ENCODE peak calls at places on chromosome 22, in five cellular contexts. One of them, this sample, is unnamed.

GRCh38 chr22:46499798-46500174 is 37.6 kb downstream of the CELSR1 start:
- DNase-seq in choroid plexus epithelial cell: no peak
- DNase-seq in epithelial cell of esophagus: no peak
- DNase-seq in glomerular endothelial cell: no peak
- DNase-seq in BJ: no peak
- DNase-seq in this sample: no peak

GRCh38 chr22:25970348-25970995 is 198.8 kb upstream of the SEZ6L start:
- DNase-seq in choroid plexus epithelial cell: no peak
- DNase-seq in epithelial cell of esophagus: no peak
- DNase-seq in glomerular endothelial cell: no peak
- DNase-seq in BJ: no peak
- DNase-seq in this sample: no peak

GRCh38 chr22:43504068-43504467 is 92.3 kb downstream of the MPPED1 start:
- DNase-seq in choroid plexus epithelial cell: no peak
- DNase-seq in epithelial cell of esophagus: no peak
- DNase-seq in glomerular endothelial cell: no peak
- DNase-seq in BJ: no peak
- DNase-seq in this sample: no peak

GRCh38 chr22:20582171-20582511 is 74.7 kb downstream of the MED15 start:
- DNase-seq in choroid plexus epithelial cell: no peak
- DNase-seq in epithelial cell of esophagus: no peak
- DNase-seq in glomerular endothelial cell: no peak
- DNase-seq in BJ: no peak
- DNase-seq in this sample: no peak

GRCh38 chr22:48702573-48703264 is 1125.0 kb downstream of the BRD1 start:
- DNase-seq in choroid plexus epithelial cell: no peak
- DNase-seq in epithelial cell of esophagus: no peak
- DNase-seq in glomerular endothelial cell: no peak
- DNase-seq in BJ: no peak
- DNase-seq in this sample: no peak

GRCh38 chr22:37370306-37370979 is 56.8 kb downstream of the ELFN2 start:
- DNase-seq in choroid plexus epithelial cell: no peak
- DNase-seq in epithelial cell of esophagus: no peak
- DNase-seq in glomerular endothelial cell: no peak
- DNase-seq in BJ: no peak
- DNase-seq in this sample: no peak

GRCh38 chr22:49954354-49954753 is 6.2 kb upstream of the PIM3 start:
- DNase-seq in choroid plexus epithelial cell: no peak
- DNase-seq in epithelial cell of esophagus: no peak
- DNase-seq in glomerular endothelial cell: no peak
- DNase-seq in BJ: no peak
- DNase-seq in this sample: no peak

GRCh38 chr22:24938741-24939341 is 7.7 kb downstream of the LHFPL7 start:
- DNase-seq in choroid plexus epithelial cell: peak
- DNase-seq in epithelial cell of esophagus: peak
- DNase-seq in glomerular endothelial cell: no peak
- DNase-seq in BJ: no peak
- DNase-seq in this sample: no peak

GRCh38 chr22:20210473-20211059 is 57.6 kb downstream of the RTN4R start:
- DNase-seq in choroid plexus epithelial cell: no peak
- DNase-seq in epithelial cell of esophagus: no peak
- DNase-seq in glomerular endothelial cell: no peak
- DNase-seq in BJ: no peak
- DNase-seq in this sample: no peak

GRCh38 chr22:23072035-23072910 is 2.0 kb downstream of the GNAZ start:
- DNase-seq in choroid plexus epithelial cell: no peak
- DNase-seq in epithelial cell of esophagus: no peak
- DNase-seq in glomerular endothelial cell: no peak
- DNase-seq in BJ: peak
- DNase-seq in this sample: no peak

GRCh38 chr22:19715286-19715939 is 1.1 kb downstream of the SEPTIN5 start:
- DNase-seq in choroid plexus epithelial cell: no peak
- DNase-seq in epithelial cell of esophagus: no peak
- DNase-seq in glomerular endothelial cell: no peak
- DNase-seq in BJ: no peak
- DNase-seq in this sample: no peak

GRCh38 chr22:46113910-46114517 is 36.3 kb upstream of the PPARA start:
- DNase-seq in choroid plexus epithelial cell: no peak
- DNase-seq in epithelial cell of esophagus: no peak
- DNase-seq in glomerular endothelial cell: no peak
- DNase-seq in BJ: no peak
- DNase-seq in this sample: no peak

GRCh38 chr22:45129703-45130524 is 33.8 kb upstream of the NUP50 start:
- DNase-seq in choroid plexus epithelial cell: no peak
- DNase-seq in epithelial cell of esophagus: peak
- DNase-seq in glomerular endothelial cell: no peak
- DNase-seq in BJ: no peak
- DNase-seq in this sample: no peak